ENCODE peak calls at places on chromosomes 7 and 10, in ten cellular contexts. One of them, this sample, is unnamed.

GRCh38 chr7:141754939-141755338 is 9.0 kb upstream of the TAS2R3 start:
- DNase-seq in HCT116: no peak
- DNase-seq in heart right ventricle: no peak
- DNase-seq in PC-9: no peak
- DNase-seq in GM12878: no peak
- DNase-seq in tibial artery: no peak
- DNase-seq in lower lobe of right lung: no peak
- DNase-seq in upper lobe of right lung: no peak
- DNase-seq in A549: peak; percentile 33
- DNase-seq in AG04450: no peak
- DNase-seq in this sample: no peak

GRCh38 chr7:17773289-17773626 is 167.0 kb downstream of the SNX13 start:
- DNase-seq in HCT116: no peak
- DNase-seq in heart right ventricle: no peak
- DNase-seq in PC-9: no peak
- DNase-seq in GM12878: no peak
- DNase-seq in tibial artery: peak; percentile 57
- DNase-seq in lower lobe of right lung: no peak
- DNase-seq in upper lobe of right lung: no peak
- DNase-seq in A549: peak; percentile 39
- DNase-seq in AG04450: peak; percentile 43
- DNase-seq in this sample: no peak

GRCh38 chr7:130951303-130951975 is 217.4 kb upstream of the KLF14 start:
- DNase-seq in HCT116: no peak
- DNase-seq in heart right ventricle: no peak
- DNase-seq in PC-9: no peak
- DNase-seq in GM12878: no peak
- DNase-seq in tibial artery: no peak
- DNase-seq in lower lobe of right lung: no peak
- DNase-seq in upper lobe of right lung: no peak
- DNase-seq in A549: no peak
- DNase-seq in AG04450: no peak
- DNase-seq in this sample: no peak

GRCh38 chr7:154832557-154833138 is 170.3 kb downstream of the PAXIP1 start:
- DNase-seq in HCT116: peak; percentile 27
- DNase-seq in heart right ventricle: no peak
- DNase-seq in PC-9: no peak
- DNase-seq in GM12878: no peak
- DNase-seq in tibial artery: no peak
- DNase-seq in lower lobe of right lung: no peak
- DNase-seq in upper lobe of right lung: no peak
- DNase-seq in A549: peak; percentile 44
- DNase-seq in AG04450: no peak
- DNase-seq in this sample: no peak

GRCh38 chr7:129188892-129189660 is 643 bp downstream of the SMO start:
- DNase-seq in HCT116: no peak
- DNase-seq in heart right ventricle: no peak
- DNase-seq in PC-9: no peak
- DNase-seq in GM12878: no peak
- DNase-seq in tibial artery: no peak
- DNase-seq in lower lobe of right lung: no peak
- DNase-seq in upper lobe of right lung: no peak
- DNase-seq in A549: peak; percentile 17
- DNase-seq in AG04450: no peak
- DNase-seq in this sample: no peak

GRCh38 chr10:31887850-31888249 is 40.8 kb downstream of the ARHGAP12 start:
- DNase-seq in HCT116: no peak
- DNase-seq in heart right ventricle: no peak
- DNase-seq in PC-9: no peak
- DNase-seq in GM12878: no peak
- DNase-seq in tibial artery: no peak
- DNase-seq in lower lobe of right lung: no peak
- DNase-seq in upper lobe of right lung: no peak
- DNase-seq in A549: no peak
- DNase-seq in AG04450: no peak
- DNase-seq in this sample: no peak

GRCh38 chr10:113360870-113361269 is 192.0 kb upstream of the HABP2 start:
- DNase-seq in HCT116: no peak
- DNase-seq in heart right ventricle: no peak
- DNase-seq in PC-9: no peak
- DNase-seq in GM12878: no peak
- DNase-seq in tibial artery: no peak
- DNase-seq in lower lobe of right lung: no peak
- DNase-seq in upper lobe of right lung: no peak
- DNase-seq in A549: peak; percentile 4
- DNase-seq in AG04450: no peak
- DNase-seq in this sample: no peak

GRCh38 chr7:158811461-158811860 is 17.8 kb downstream of the ESYT2 start:
- DNase-seq in HCT116: no peak
- DNase-seq in heart right ventricle: no peak
- DNase-seq in PC-9: peak; percentile 52
- DNase-seq in GM12878: no peak
- DNase-seq in tibial artery: peak; percentile 50
- DNase-seq in lower lobe of right lung: no peak
- DNase-seq in upper lobe of right lung: peak; percentile 70
- DNase-seq in A549: peak; percentile 55
- DNase-seq in AG04450: no peak
- DNase-seq in this sample: no peak

GRCh38 chr10:43012578-43012977 is 64.3 kb upstream of the RET start:
- DNase-seq in HCT116: no peak
- DNase-seq in heart right ventricle: no peak
- DNase-seq in PC-9: no peak
- DNase-seq in GM12878: no peak
- DNase-seq in tibial artery: no peak
- DNase-seq in lower lobe of right lung: no peak
- DNase-seq in upper lobe of right lung: no peak
- DNase-seq in A549: no peak
- DNase-seq in AG04450: no peak
- DNase-seq in this sample: no peak
- H3K9me3 ChIP-seq in HCT116: no peaks in the 10 kb centered on the region
- H3K9me3 ChIP-seq in heart right ventricle: peaks cover 9% of the 10 kb centered on the region
- H3K9me3 ChIP-seq in PC-9: no peaks in the 10 kb centered on the region
- H3K9me3 ChIP-seq in GM12878: no peaks in the 10 kb centered on the region
- H3K9me3 ChIP-seq in tibial artery: no peaks in the 10 kb centered on the region
- H3K9me3 ChIP-seq in lower lobe of right lung: no peaks in the 10 kb centered on the region
- H3K9me3 ChIP-seq in upper lobe of right lung: no peaks in the 10 kb centered on the region
- H3K9me3 ChIP-seq in A549: no peaks in the 10 kb centered on the region
- H3K9me3 ChIP-seq in AG04450: no peaks in the 10 kb centered on the region
- H3K9me3 ChIP-seq in this sample: no peaks in the 10 kb centered on the region

DNA sequence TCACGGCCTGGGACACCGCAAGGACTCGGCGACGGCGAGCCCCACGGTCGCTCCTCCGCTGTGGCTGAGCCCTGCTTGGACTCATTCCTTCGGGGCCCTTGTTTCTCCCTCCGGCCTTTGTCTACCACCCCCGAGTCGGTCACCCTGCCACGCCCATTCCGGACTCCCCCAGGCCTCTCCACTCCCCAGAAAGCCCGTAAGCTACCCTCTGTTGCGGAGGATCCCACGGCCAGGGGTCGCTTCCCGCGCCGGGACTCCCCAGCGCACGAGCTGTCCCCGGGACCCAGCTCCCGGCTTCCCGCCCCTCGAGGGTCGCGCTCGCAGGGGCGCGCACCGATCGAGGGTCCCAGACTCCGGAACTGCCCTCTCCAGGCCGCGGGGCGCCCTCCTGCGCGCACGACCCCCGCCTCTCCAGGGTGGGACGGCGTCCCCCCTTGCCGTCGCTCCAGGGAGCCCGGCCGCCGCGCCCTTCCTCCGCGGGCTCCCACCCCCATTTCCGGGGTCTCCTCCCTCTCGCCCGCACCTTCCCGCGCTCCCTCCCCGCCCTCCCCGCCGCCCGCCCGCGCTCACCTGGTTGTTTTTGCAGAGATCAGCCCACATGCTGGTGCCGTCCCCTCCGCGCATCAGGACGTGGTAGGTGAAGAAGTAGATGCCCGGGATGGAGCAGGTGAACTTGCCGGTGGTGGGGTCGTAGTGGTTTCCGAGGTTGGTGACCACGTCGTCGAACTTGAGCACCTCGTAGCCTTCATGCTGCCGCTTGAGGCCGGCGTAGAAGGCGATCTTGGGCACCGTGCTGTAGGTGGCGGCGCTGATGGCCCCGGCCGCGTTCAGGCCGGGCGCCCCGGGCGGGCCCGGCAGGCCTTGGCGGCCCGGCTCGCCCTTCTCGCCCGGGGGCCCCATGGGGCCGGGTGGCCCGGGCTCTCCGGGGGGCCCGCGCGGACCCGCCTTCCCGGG is 1.5 kb downstream of the C1QL3 start:
- DNase-seq in HCT116: no peak
- DNase-seq in heart right ventricle: no peak
- DNase-seq in PC-9: no peak
- DNase-seq in GM12878: no peak
- DNase-seq in tibial artery: no peak
- DNase-seq in lower lobe of right lung: no peak
- DNase-seq in upper lobe of right lung: no peak
- DNase-seq in A549: no peak
- DNase-seq in AG04450: no peak
- DNase-seq in this sample: no peak
- TF ChIP-seq CTCF in HCT116: no peak
- TF ChIP-seq CTCF in heart right ventricle: no peak
- TF ChIP-seq CTCF in PC-9: no peak
- TF ChIP-seq CTCF in GM12878: no peak
- TF ChIP-seq CTCF in tibial artery: no peak
- TF ChIP-seq CTCF in lower lobe of right lung: no peak
- TF ChIP-seq CTCF in upper lobe of right lung: no peak
- TF ChIP-seq CTCF in A549: no peak
- TF ChIP-seq CTCF in AG04450: no peak
- TF ChIP-seq CTCF in this sample: no peak

GRCh38 chr10:133460208-133460769 is 6.5 kb downstream of the SCART1 start:
- DNase-seq in HCT116: no peak
- DNase-seq in heart right ventricle: no peak
- DNase-seq in PC-9: no peak
- DNase-seq in GM12878: no peak
- DNase-seq in tibial artery: no peak
- DNase-seq in lower lobe of right lung: no peak
- DNase-seq in upper lobe of right lung: no peak
- DNase-seq in A549: no peak
- DNase-seq in AG04450: no peak
- DNase-seq in this sample: no peak
- H3K9me3 ChIP-seq in HCT116: no peaks in the 10 kb centered on the region
- H3K9me3 ChIP-seq in heart right ventricle: no peaks in the 10 kb centered on the region
- H3K9me3 ChIP-seq in PC-9: no peaks in the 10 kb centered on the region
- H3K9me3 ChIP-seq in GM12878: no peaks in the 10 kb centered on the region
- H3K9me3 ChIP-seq in tibial artery: no peaks in the 10 kb centered on the region
- H3K9me3 ChIP-seq in lower lobe of right lung: no peaks in the 10 kb centered on the region
- H3K9me3 ChIP-seq in upper lobe of right lung: no peaks in the 10 kb centered on the region
- H3K9me3 ChIP-seq in A549: no peaks in the 10 kb centered on the region
- H3K9me3 ChIP-seq in AG04450: peaks cover 36% of the 10 kb centered on the region
- H3K9me3 ChIP-seq in this sample: no peaks in the 10 kb centered on the region

GRCh38 chr7:14419554-14419953 is 430.1 kb upstream of the ETV1 start:
- DNase-seq in HCT116: no peak
- DNase-seq in heart right ventricle: no peak
- DNase-seq in PC-9: no peak
- DNase-seq in GM12878: no peak
- DNase-seq in tibial artery: no peak
- DNase-seq in lower lobe of right lung: no peak
- DNase-seq in upper lobe of right lung: no peak
- DNase-seq in A549: no peak
- DNase-seq in AG04450: no peak
- DNase-seq in this sample: no peak

GRCh38 chr7:14425559-14425958 is 436.1 kb upstream of the ETV1 start:
- DNase-seq in HCT116: no peak
- DNase-seq in heart right ventricle: no peak
- DNase-seq in PC-9: no peak
- DNase-seq in GM12878: no peak
- DNase-seq in tibial artery: no peak
- DNase-seq in lower lobe of right lung: no peak
- DNase-seq in upper lobe of right lung: no peak
- DNase-seq in A549: no peak
- DNase-seq in AG04450: no peak
- DNase-seq in this sample: no peak

GRCh38 chr7:14420768-14421167 is 431.3 kb upstream of the ETV1 start:
- DNase-seq in HCT116: no peak
- DNase-seq in heart right ventricle: no peak
- DNase-seq in PC-9: no peak
- DNase-seq in GM12878: no peak
- DNase-seq in tibial artery: no peak
- DNase-seq in lower lobe of right lung: no peak
- DNase-seq in upper lobe of right lung: no peak
- DNase-seq in A549: no peak
- DNase-seq in AG04450: no peak
- DNase-seq in this sample: no peak

DNA sequence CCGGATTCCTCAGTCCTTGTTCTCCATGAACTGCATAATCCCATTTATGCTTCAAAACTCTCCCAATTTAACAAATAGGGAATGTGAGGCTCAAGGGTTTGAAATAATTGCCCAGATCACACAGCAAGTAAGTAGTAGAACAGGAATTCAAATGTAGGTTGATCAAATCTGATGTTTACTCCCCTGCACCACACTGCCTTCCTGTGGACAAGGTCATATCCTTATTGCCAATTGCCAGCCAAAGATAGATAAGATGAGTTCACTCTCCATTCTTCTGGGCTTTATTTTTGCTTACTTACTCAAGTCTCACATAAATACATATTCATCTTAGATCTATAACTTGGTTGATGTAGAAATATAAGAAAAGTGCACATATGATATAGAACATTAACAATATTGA is 435.2 kb upstream of the ETV1 start:
- DNase-seq in HCT116: no peak
- DNase-seq in heart right ventricle: no peak
- DNase-seq in PC-9: no peak
- DNase-seq in GM12878: no peak
- DNase-seq in tibial artery: no peak
- DNase-seq in lower lobe of right lung: no peak
- DNase-seq in upper lobe of right lung: no peak
- DNase-seq in A549: no peak
- DNase-seq in AG04450: no peak
- DNase-seq in this sample: no peak
- TF ChIP-seq CTCF in HCT116: no peak
- TF ChIP-seq CTCF in heart right ventricle: no peak
- TF ChIP-seq CTCF in PC-9: no peak
- TF ChIP-seq CTCF in GM12878: no peak
- TF ChIP-seq CTCF in tibial artery: no peak
- TF ChIP-seq CTCF in lower lobe of right lung: no peak
- TF ChIP-seq CTCF in upper lobe of right lung: no peak
- TF ChIP-seq CTCF in A549: no peak
- TF ChIP-seq CTCF in AG04450: no peak
- TF ChIP-seq CTCF in this sample: peak; percentile 19

GRCh38 chr7:56218510-56218909 is 102.3 kb upstream of the NUPR2 start:
- DNase-seq in HCT116: no peak
- DNase-seq in heart right ventricle: no peak
- DNase-seq in PC-9: no peak
- DNase-seq in GM12878: no peak
- DNase-seq in tibial artery: peak; percentile 22
- DNase-seq in lower lobe of right lung: no peak
- DNase-seq in upper lobe of right lung: no peak
- DNase-seq in A549: no peak
- DNase-seq in AG04450: no peak
- DNase-seq in this sample: no peak
- H3K9me3 ChIP-seq in HCT116: no peaks in the 10 kb centered on the region
- H3K9me3 ChIP-seq in heart right ventricle: peaks cover 40% of the 10 kb centered on the region
- H3K9me3 ChIP-seq in PC-9: peaks cover 3% of the 10 kb centered on the region
- H3K9me3 ChIP-seq in GM12878: no peaks in the 10 kb centered on the region
- H3K9me3 ChIP-seq in tibial artery: no peaks in the 10 kb centered on the region
- H3K9me3 ChIP-seq in lower lobe of right lung: peaks cover 5% of the 10 kb centered on the region
- H3K9me3 ChIP-seq in upper lobe of right lung: no peaks in the 10 kb centered on the region
- H3K9me3 ChIP-seq in A549: peaks cover 3% of the 10 kb centered on the region
- H3K9me3 ChIP-seq in AG04450: peaks cover 28% of the 10 kb centered on the region
- H3K9me3 ChIP-seq in this sample: no peaks in the 10 kb centered on the region

DNA sequence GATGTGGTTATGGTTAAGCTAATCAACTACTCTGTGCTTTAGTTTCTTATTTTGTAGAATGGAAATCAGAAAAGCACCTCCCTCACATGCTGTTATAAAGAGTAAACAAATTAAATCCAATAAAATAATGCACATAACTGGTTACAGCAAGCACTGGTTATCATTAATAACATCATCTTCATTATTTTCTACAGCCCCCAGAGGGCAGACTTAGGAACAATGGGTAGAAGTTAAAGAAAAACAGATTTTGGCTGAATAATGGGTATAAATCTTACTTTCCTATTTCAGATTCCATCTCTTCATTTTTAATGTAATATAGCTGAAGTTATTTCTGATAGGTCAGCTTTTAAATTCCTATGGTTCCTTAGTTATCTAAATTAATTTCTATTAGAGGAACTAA is 126.5 kb downstream of the DOCK4 start:
- DNase-seq in HCT116: no peak
- DNase-seq in heart right ventricle: no peak
- DNase-seq in PC-9: no peak
- DNase-seq in GM12878: no peak
- DNase-seq in tibial artery: no peak
- DNase-seq in lower lobe of right lung: no peak
- DNase-seq in upper lobe of right lung: no peak
- DNase-seq in A549: no peak
- DNase-seq in AG04450: no peak
- DNase-seq in this sample: no peak
- TF ChIP-seq CTCF in HCT116: peak; percentile 14
- TF ChIP-seq CTCF in heart right ventricle: peak; percentile 17
- TF ChIP-seq CTCF in PC-9: peak; percentile 26
- TF ChIP-seq CTCF in GM12878: no peak
- TF ChIP-seq CTCF in tibial artery: no peak
- TF ChIP-seq CTCF in lower lobe of right lung: no peak
- TF ChIP-seq CTCF in upper lobe of right lung: peak; percentile 27
- TF ChIP-seq CTCF in A549: no peak
- TF ChIP-seq CTCF in AG04450: peak; percentile 27
- TF ChIP-seq CTCF in this sample: peak; percentile 37